ENCODE peak calls at places on chromosomes 13 and 19, in nine cellular contexts. One of them, this sample, is unnamed.

GRCh38 chr13:74133657-74134201 is 475 bp downstream of the KLF12 start:
- DNase-seq in uterus: peak; percentile 85
- DNase-seq in fibroblast of lung: peak; percentile 97
- DNase-seq in ascending aorta: peak; percentile 68
- DNase-seq in HCT116: peak; percentile 29
- DNase-seq in endodermal cell: peak; percentile 93
- DNase-seq in heart left ventricle: peak; percentile 92
- DNase-seq in CD8-positive, alpha-beta T cell: peak; percentile 85
- DNase-seq in ovary: peak; percentile 90
- DNase-seq in this sample: peak; percentile 47

GRCh38 chr13:109787135-109787954 is 962 bp upstream of the IRS2 start:
- DNase-seq in ascending aorta: no peak
- DNase-seq in uterus: peak; percentile 43
- DNase-seq in fibroblast of lung: no peak
- DNase-seq in HCT116: no peak
- DNase-seq in ovary: peak; percentile 49
- DNase-seq in endodermal cell: peak; percentile 86
- DNase-seq in CD8-positive, alpha-beta T cell: no peak
- DNase-seq in heart left ventricle: peak; percentile 55
- DNase-seq in this sample: no peak

GRCh38 chr13:61575941-61576340 is 160.3 kb upstream of the PCDH20 start:
- DNase-seq in CD8-positive, alpha-beta T cell: no peak
- DNase-seq in fibroblast of lung: no peak
- DNase-seq in heart left ventricle: no peak
- DNase-seq in ovary: no peak
- DNase-seq in ascending aorta: no peak
- DNase-seq in HCT116: no peak
- DNase-seq in endodermal cell: no peak
- DNase-seq in uterus: no peak
- DNase-seq in this sample: no peak

GRCh38 chr13:107681611-107682010 is 533.7 kb downstream of the LIG4 start:
- DNase-seq in fibroblast of lung: no peak
- DNase-seq in CD8-positive, alpha-beta T cell: no peak
- DNase-seq in HCT116: no peak
- DNase-seq in heart left ventricle: no peak
- DNase-seq in ovary: no peak
- DNase-seq in uterus: no peak
- DNase-seq in endodermal cell: no peak
- DNase-seq in ascending aorta: no peak
- DNase-seq in this sample: no peak

GRCh38 chr13:91133941-91134772 is 213.3 kb upstream of the MIR17HG start:
- DNase-seq in ovary: no peak
- DNase-seq in fibroblast of lung: peak; percentile 76
- DNase-seq in CD8-positive, alpha-beta T cell: no peak
- DNase-seq in HCT116: peak; percentile 45
- DNase-seq in ascending aorta: no peak
- DNase-seq in endodermal cell: peak; percentile 71
- DNase-seq in heart left ventricle: no peak
- DNase-seq in uterus: no peak
- DNase-seq in this sample: peak; percentile 73

GRCh38 chr19:18399008-18399407 is 1.6 kb upstream of the LRRC25 start:
- DNase-seq in ovary: peak; percentile 30
- DNase-seq in HCT116: no peak
- DNase-seq in uterus: no peak
- DNase-seq in endodermal cell: no peak
- DNase-seq in ascending aorta: no peak
- DNase-seq in CD8-positive, alpha-beta T cell: no peak
- DNase-seq in fibroblast of lung: peak; percentile 68
- DNase-seq in heart left ventricle: peak; percentile 61
- DNase-seq in this sample: peak; percentile 76

GRCh38 chr19:14472202-14472961 is 2.8 kb downstream of the PTGER1 start:
- DNase-seq in endodermal cell: peak; percentile 95
- DNase-seq in uterus: peak; percentile 80
- DNase-seq in ovary: peak; percentile 64
- DNase-seq in CD8-positive, alpha-beta T cell: peak; percentile 85
- DNase-seq in heart left ventricle: peak; percentile 77
- DNase-seq in fibroblast of lung: peak; percentile 33
- DNase-seq in HCT116: peak; percentile 22
- DNase-seq in ascending aorta: no peak
- DNase-seq in this sample: no peak

GRCh38 chr13:23679214-23679613 is 109.0 kb downstream of the TNFRSF19 start:
- DNase-seq in ovary: no peak
- DNase-seq in ascending aorta: no peak
- DNase-seq in heart left ventricle: no peak
- DNase-seq in HCT116: no peak
- DNase-seq in CD8-positive, alpha-beta T cell: no peak
- DNase-seq in fibroblast of lung: peak; percentile 60
- DNase-seq in endodermal cell: no peak
- DNase-seq in uterus: no peak
- DNase-seq in this sample: peak; percentile 87

GRCh38 chr13:100131863-100132574 is 43.1 kb downstream of the PCCA start:
- DNase-seq in ascending aorta: no peak
- DNase-seq in CD8-positive, alpha-beta T cell: no peak
- DNase-seq in fibroblast of lung: peak; percentile 62
- DNase-seq in ovary: no peak
- DNase-seq in uterus: no peak
- DNase-seq in heart left ventricle: no peak
- DNase-seq in endodermal cell: no peak
- DNase-seq in HCT116: peak; percentile 45
- DNase-seq in this sample: peak; percentile 98

GRCh38 chr13:94362411-94362909 is 117.0 kb downstream of the DCT start:
- DNase-seq in ovary: peak; percentile 50
- DNase-seq in ascending aorta: no peak
- DNase-seq in CD8-positive, alpha-beta T cell: peak; percentile 36
- DNase-seq in uterus: peak; percentile 57
- DNase-seq in endodermal cell: peak; percentile 88
- DNase-seq in HCT116: peak; percentile 68
- DNase-seq in fibroblast of lung: peak; percentile 95
- DNase-seq in heart left ventricle: peak; percentile 37
- DNase-seq in this sample: peak; percentile 78

GRCh38 chr19:719081-719512 is 10.4 kb downstream of the PALM start:
- DNase-seq in fibroblast of lung: peak; percentile 79
- DNase-seq in endodermal cell: no peak
- DNase-seq in heart left ventricle: peak; percentile 82
- DNase-seq in HCT116: no peak
- DNase-seq in ovary: peak; percentile 91
- DNase-seq in CD8-positive, alpha-beta T cell: no peak
- DNase-seq in ascending aorta: no peak
- DNase-seq in uterus: peak; percentile 84
- DNase-seq in this sample: no peak

GRCh38 chr19:1865172-1866010 is 2.0 kb upstream of the KLF16 start:
- DNase-seq in endodermal cell: no peak
- DNase-seq in heart left ventricle: peak; percentile 36
- DNase-seq in HCT116: no peak
- DNase-seq in CD8-positive, alpha-beta T cell: no peak
- DNase-seq in ovary: no peak
- DNase-seq in fibroblast of lung: no peak
- DNase-seq in uterus: no peak
- DNase-seq in ascending aorta: no peak
- DNase-seq in this sample: no peak

DNA sequence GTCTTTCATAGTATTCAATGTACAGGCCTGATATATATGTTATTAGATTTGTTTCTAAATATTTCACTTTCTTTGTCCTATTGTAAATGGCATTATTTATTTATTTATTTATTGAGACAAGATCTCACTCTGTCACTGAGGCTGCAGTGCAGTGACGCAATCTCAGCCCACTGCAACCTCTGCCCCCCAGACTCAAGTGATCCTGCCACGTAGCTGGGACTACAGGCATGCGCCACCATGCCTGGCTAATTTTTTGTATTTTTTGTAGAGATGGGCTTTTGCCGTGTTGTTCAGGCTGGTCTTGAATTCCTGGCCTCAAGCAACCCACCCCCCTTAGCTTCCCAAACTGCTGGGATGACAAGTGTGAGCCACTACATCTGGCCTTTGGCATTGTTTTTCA is 5.4 kb upstream of the GAS6 start:
- DNase-seq in HCT116: no peak
- DNase-seq in endodermal cell: peak; percentile 11
- DNase-seq in CD8-positive, alpha-beta T cell: no peak
- DNase-seq in ovary: no peak
- DNase-seq in uterus: no peak
- DNase-seq in ascending aorta: no peak
- DNase-seq in fibroblast of lung: no peak
- DNase-seq in heart left ventricle: no peak
- DNase-seq in this sample: no peak
- H3K27me3 ChIP-seq in HCT116: no peaks in the 10 kb centered on the region
- H3K27me3 ChIP-seq in endodermal cell: peaks cover 25% of the 10 kb centered on the region
- H3K27me3 ChIP-seq in CD8-positive, alpha-beta T cell: no peaks in the 10 kb centered on the region
- H3K27me3 ChIP-seq in ovary: no peaks in the 10 kb centered on the region
- H3K27me3 ChIP-seq in uterus: no peaks in the 10 kb centered on the region
- H3K27me3 ChIP-seq in ascending aorta: no peaks in the 10 kb centered on the region
- H3K27me3 ChIP-seq in fibroblast of lung: no peaks in the 10 kb centered on the region
- H3K27me3 ChIP-seq in heart left ventricle: no peaks in the 10 kb centered on the region
- H3K27me3 ChIP-seq in this sample: no peaks in the 10 kb centered on the region

GRCh38 chr19:42199440-42200115 is 17.9 kb downstream of the DEDD2 start:
- DNase-seq in uterus: no peak
- DNase-seq in HCT116: no peak
- DNase-seq in endodermal cell: peak; percentile 86
- DNase-seq in ascending aorta: no peak
- DNase-seq in fibroblast of lung: no peak
- DNase-seq in ovary: no peak
- DNase-seq in CD8-positive, alpha-beta T cell: no peak
- DNase-seq in heart left ventricle: peak; percentile 55
- DNase-seq in this sample: peak; percentile 81
- TF ChIP-seq CTCF in uterus: no peak
- TF ChIP-seq CTCF in HCT116: no peak
- TF ChIP-seq CTCF in endodermal cell: no peak
- TF ChIP-seq CTCF in ascending aorta: no peak
- TF ChIP-seq CTCF in fibroblast of lung: no peak
- TF ChIP-seq CTCF in ovary: no peak
- TF ChIP-seq CTCF in CD8-positive, alpha-beta T cell: peak; percentile 29
- TF ChIP-seq CTCF in heart left ventricle: no peak
- TF ChIP-seq CTCF in this sample: peak; percentile 40

GRCh38 chr13:29853131-29853530 is 2.7 kb upstream of the UBL3 start:
- DNase-seq in ascending aorta: no peak
- DNase-seq in heart left ventricle: no peak
- DNase-seq in uterus: no peak
- DNase-seq in ovary: no peak
- DNase-seq in fibroblast of lung: no peak
- DNase-seq in endodermal cell: no peak
- DNase-seq in HCT116: no peak
- DNase-seq in CD8-positive, alpha-beta T cell: no peak
- DNase-seq in this sample: no peak
- H3K36me3 ChIP-seq in ascending aorta: no peaks in the 10 kb centered on the region
- H3K36me3 ChIP-seq in heart left ventricle: no peaks in the 10 kb centered on the region
- H3K36me3 ChIP-seq in uterus: no peaks in the 10 kb centered on the region
- H3K36me3 ChIP-seq in ovary: no peaks in the 10 kb centered on the region
- H3K36me3 ChIP-seq in fibroblast of lung: no peaks in the 10 kb centered on the region
- H3K36me3 ChIP-seq in endodermal cell: no peaks in the 10 kb centered on the region
- H3K36me3 ChIP-seq in HCT116: no peaks in the 10 kb centered on the region
- H3K36me3 ChIP-seq in CD8-positive, alpha-beta T cell: no peaks in the 10 kb centered on the region
- H3K36me3 ChIP-seq in this sample: no peaks in the 10 kb centered on the region

GRCh38 chr13:106528711-106529414 is 6.6 kb downstream of the EFNB2 start:
- DNase-seq in ovary: no peak
- DNase-seq in fibroblast of lung: no peak
- DNase-seq in endodermal cell: peak; percentile 81
- DNase-seq in uterus: no peak
- DNase-seq in ascending aorta: no peak
- DNase-seq in CD8-positive, alpha-beta T cell: no peak
- DNase-seq in HCT116: no peak
- DNase-seq in heart left ventricle: no peak
- DNase-seq in this sample: no peak
- H3K27me3 ChIP-seq in ovary: no peaks in the 10 kb centered on the region
- H3K27me3 ChIP-seq in fibroblast of lung: no peaks in the 10 kb centered on the region
- H3K27me3 ChIP-seq in endodermal cell: peaks cover 46% of the 10 kb centered on the region
- H3K27me3 ChIP-seq in uterus: no peaks in the 10 kb centered on the region
- H3K27me3 ChIP-seq in ascending aorta: no peaks in the 10 kb centered on the region
- H3K27me3 ChIP-seq in CD8-positive, alpha-beta T cell: peaks cover 14% of the 10 kb centered on the region
- H3K27me3 ChIP-seq in HCT116: no peaks in the 10 kb centered on the region
- H3K27me3 ChIP-seq in heart left ventricle: no peaks in the 10 kb centered on the region
- H3K27me3 ChIP-seq in this sample: no peaks in the 10 kb centered on the region

GRCh38 chr19:41584260-41584810 is 8.4 kb downstream of the CEACAM21 start:
- DNase-seq in fibroblast of lung: no peak
- DNase-seq in endodermal cell: no peak
- DNase-seq in uterus: no peak
- DNase-seq in heart left ventricle: no peak
- DNase-seq in CD8-positive, alpha-beta T cell: no peak
- DNase-seq in ovary: no peak
- DNase-seq in HCT116: no peak
- DNase-seq in ascending aorta: no peak
- DNase-seq in this sample: no peak

GRCh38 chr19:41584931-41585330 is 9.0 kb downstream of the CEACAM21 start:
- DNase-seq in ovary: no peak
- DNase-seq in uterus: no peak
- DNase-seq in HCT116: no peak
- DNase-seq in fibroblast of lung: no peak
- DNase-seq in ascending aorta: no peak
- DNase-seq in heart left ventricle: no peak
- DNase-seq in endodermal cell: no peak
- DNase-seq in CD8-positive, alpha-beta T cell: no peak
- DNase-seq in this sample: no peak

GRCh38 chr19:41587101-41587837 is 11.3 kb downstream of the CEACAM21 start:
- DNase-seq in CD8-positive, alpha-beta T cell: no peak
- DNase-seq in ascending aorta: no peak
- DNase-seq in uterus: no peak
- DNase-seq in heart left ventricle: no peak
- DNase-seq in HCT116: no peak
- DNase-seq in endodermal cell: no peak
- DNase-seq in ovary: no peak
- DNase-seq in fibroblast of lung: no peak
- DNase-seq in this sample: no peak

GRCh38 chr19:41587838-41588210 is 11.9 kb downstream of the CEACAM21 start:
- DNase-seq in HCT116: no peak
- DNase-seq in ascending aorta: no peak
- DNase-seq in heart left ventricle: no peak
- DNase-seq in endodermal cell: no peak
- DNase-seq in CD8-positive, alpha-beta T cell: no peak
- DNase-seq in fibroblast of lung: no peak
- DNase-seq in uterus: no peak
- DNase-seq in ovary: no peak
- DNase-seq in this sample: no peak

DNA sequence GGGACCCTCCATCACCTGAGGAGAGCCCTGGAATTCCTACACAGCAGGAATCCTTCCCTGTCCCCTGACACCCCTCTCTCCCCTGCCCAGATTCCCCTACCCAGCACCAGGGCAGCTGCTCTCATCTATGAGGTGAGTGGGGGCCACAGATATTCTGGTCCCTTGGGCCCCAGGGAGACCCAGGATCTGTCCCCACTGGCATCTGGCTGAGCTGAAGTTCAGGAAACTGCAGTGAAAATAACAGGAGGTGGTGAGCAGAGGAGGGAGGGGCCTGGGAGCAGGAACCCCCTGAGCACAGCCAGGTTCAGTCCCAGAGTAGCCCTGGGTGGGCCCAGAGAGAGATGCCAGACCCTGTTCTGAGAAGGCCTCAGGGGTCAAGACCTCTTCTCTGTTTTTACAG is 10.1 kb downstream of the CEACAM21 start:
- DNase-seq in fibroblast of lung: no peak
- DNase-seq in endodermal cell: no peak
- DNase-seq in CD8-positive, alpha-beta T cell: no peak
- DNase-seq in ovary: no peak
- DNase-seq in HCT116: no peak
- DNase-seq in uterus: no peak
- DNase-seq in heart left ventricle: no peak
- DNase-seq in ascending aorta: no peak
- DNase-seq in this sample: no peak
- TF ChIP-seq CTCF in fibroblast of lung: no peak
- TF ChIP-seq CTCF in endodermal cell: no peak
- TF ChIP-seq CTCF in CD8-positive, alpha-beta T cell: no peak
- TF ChIP-seq CTCF in ovary: no peak
- TF ChIP-seq CTCF in HCT116: no peak
- TF ChIP-seq CTCF in uterus: no peak
- TF ChIP-seq CTCF in heart left ventricle: no peak
- TF ChIP-seq CTCF in ascending aorta: no peak
- TF ChIP-seq CTCF in this sample: no peak

This sample was measured in bronchial epithelial cell.